ENCODE peak calls at places on chromosomes 7 and 10, in six cellular contexts. U, V, Z, R, X and H are unnamed samples. For H3K36me3, the result is how much of the 10 kb centered on the place peaks cover.

GRCh38 chr10:105875050-105875449 is 1234.0 kb downstream of the SORCS3 start:
- DNase-seq in U (no peak), V (no peak), R (no peak), Z (no peak), X (no peak), H (no peak)

GRCh38 chr10:121734517-121735137 is 136.4 kb upstream of the FGFR2 start:
- DNase-seq in Z (peak), U (no peak), X (peak), R (no peak), V (no peak), H (peak)

GRCh38 chr10:122147731-122148130 is 123.4 kb upstream of the BTBD16 start:
- DNase-seq in U (no peak), V (no peak), Z (no peak), X (no peak), R (no peak), H (no peak)

GRCh38 chr7:34208878-34209621 is 303.7 kb downstream of the BMPER start:
- DNase-seq in U (no peak), R (no peak), V (no peak), X (no peak), Z (no peak), H (no peak)

GRCh38 chr7:50387351-50387750 is 62.8 kb downstream of the FIGNL1 start:
- DNase-seq in Z (no peak), R (no peak), U (no peak), X (no peak), V (no peak), H (no peak)

GRCh38 chr7:137715101-137715500 is 131.7 kb downstream of the DGKI start:
- DNase-seq in X (no peak), V (peak), Z (no peak), R (no peak), U (no peak), H (no peak)

GRCh38 chr7:91940572-91941341 is at the start of gene AKAP9:
- DNase-seq in Z (peak), U (peak), R (peak), V (peak), X (peak), H (peak)

GRCh38 chr10:126153686-126154628 is 234.3 kb downstream of the ADAM12 start:
- DNase-seq in X (no peak), V (peak), U (no peak), R (peak), Z (no peak), H (no peak)

GRCh38 chr10:123808873-123809272 is 82.7 kb downstream of the CPXM2 start:
- DNase-seq in Z (no peak), V (no peak), R (peak), X (peak), U (no peak), H (peak)

GRCh38 chr7:150450491-150450992 is at the start of gene GIMAP8:
- DNase-seq in V (no peak), Z (no peak), X (no peak), U (no peak), R (no peak), H (peak)

GRCh38 chr7:151796091-151796870 is 80.6 kb downstream of the PRKAG2 start:
- DNase-seq in Z (no peak), U (no peak), X (no peak), V (peak), R (no peak), H (peak)

GRCh38 chr10:31320598-31321211 is 1.7 kb downstream of the ZEB1 start:
- DNase-seq in Z (peak), X (peak), R (peak), U (peak), V (peak), H (no peak)

GRCh38 chr10:127470911-127471310 is 78.2 kb upstream of the NPS start:
- DNase-seq in Z (no peak), U (no peak), R (no peak), X (no peak), V (no peak), H (no peak)

GRCh38 chr10:126844406-126844805 is 60.8 kb upstream of the DOCK1 start:
- DNase-seq in V (no peak), R (peak), X (peak), U (no peak), Z (no peak), H (no peak)

GRCh38 chr10:54064215-54064614 is 736.8 kb downstream of the PCDH15 start:
- DNase-seq in X (no peak), Z (no peak), V (no peak), R (no peak), U (no peak), H (no peak)

DNA sequence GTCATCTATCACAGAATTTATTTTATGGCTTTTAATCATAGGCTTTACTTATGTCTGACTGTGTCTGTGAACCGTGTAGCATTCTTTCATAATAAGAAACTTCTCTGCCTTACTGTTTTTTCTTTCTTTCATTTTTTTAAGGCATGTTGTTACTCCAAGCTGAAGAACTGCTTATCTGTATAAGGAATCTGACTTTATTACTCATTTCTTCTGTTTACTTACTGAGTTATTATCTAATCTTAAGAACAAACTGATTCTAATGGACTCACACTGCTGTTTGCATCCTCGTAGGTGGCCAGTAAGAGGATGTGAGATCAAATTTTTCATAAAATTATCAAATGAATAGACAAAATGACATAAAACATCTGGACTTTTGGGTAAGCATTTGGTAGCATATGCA is 54.7 kb upstream of the DNAJC1 start:
- DNase-seq in R (no peak), U (no peak), Z (no peak), X (peak), V (no peak), H (no peak)
- H2AK5ac ChIP-seq in R (no peak), U (no peak), Z (no peak), X (no peak), V (no peak), H (no peak)

GRCh38 chr7:43637114-43637806 is 54.4 kb downstream of the STK17A start:
- DNase-seq in Z (no peak), U (no peak), V (peak), X (peak), R (no peak), H (no peak)
- H3K36me3 ChIP-seq in Z (under half), U (half or more), V (under half), X (under half), R (under half), H (under half)

GRCh38 chr10:90813592-90814365 is 44.1 kb downstream of the HTR7 start:
- DNase-seq in U (no peak), V (no peak), Z (no peak), X (no peak), R (peak), H (no peak)
- H2AK5ac ChIP-seq in U (no peak), V (no peak), Z (peak), X (no peak), R (peak), H (no peak)

DNA sequence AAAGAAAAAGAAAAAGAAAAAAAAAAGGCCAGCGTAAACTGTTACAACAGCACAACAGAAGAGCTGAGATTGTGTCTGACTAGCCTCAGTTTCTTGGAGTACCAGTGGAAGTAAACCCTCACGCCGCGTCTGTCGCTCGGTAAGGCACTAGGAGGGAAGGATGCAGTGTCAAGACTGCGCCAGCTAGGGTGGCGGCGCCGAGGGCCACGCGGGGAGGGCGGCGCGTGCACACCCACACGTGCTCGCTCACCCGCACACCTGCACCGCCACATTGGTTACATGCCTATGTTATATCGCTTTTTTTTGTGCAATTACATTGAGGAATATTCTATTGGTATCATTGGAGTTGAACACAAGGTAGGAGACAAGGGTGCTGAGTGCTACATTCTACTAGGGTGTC is 48.2 kb downstream of the CLEC2L start:
- DNase-seq in R (no peak), X (no peak), Z (no peak), U (no peak), V (no peak), H (no peak)
- H3K36me3 ChIP-seq in R (under half), X (half or more), Z (under half), U (half or more), V (half or more), H (under half)

DNA sequence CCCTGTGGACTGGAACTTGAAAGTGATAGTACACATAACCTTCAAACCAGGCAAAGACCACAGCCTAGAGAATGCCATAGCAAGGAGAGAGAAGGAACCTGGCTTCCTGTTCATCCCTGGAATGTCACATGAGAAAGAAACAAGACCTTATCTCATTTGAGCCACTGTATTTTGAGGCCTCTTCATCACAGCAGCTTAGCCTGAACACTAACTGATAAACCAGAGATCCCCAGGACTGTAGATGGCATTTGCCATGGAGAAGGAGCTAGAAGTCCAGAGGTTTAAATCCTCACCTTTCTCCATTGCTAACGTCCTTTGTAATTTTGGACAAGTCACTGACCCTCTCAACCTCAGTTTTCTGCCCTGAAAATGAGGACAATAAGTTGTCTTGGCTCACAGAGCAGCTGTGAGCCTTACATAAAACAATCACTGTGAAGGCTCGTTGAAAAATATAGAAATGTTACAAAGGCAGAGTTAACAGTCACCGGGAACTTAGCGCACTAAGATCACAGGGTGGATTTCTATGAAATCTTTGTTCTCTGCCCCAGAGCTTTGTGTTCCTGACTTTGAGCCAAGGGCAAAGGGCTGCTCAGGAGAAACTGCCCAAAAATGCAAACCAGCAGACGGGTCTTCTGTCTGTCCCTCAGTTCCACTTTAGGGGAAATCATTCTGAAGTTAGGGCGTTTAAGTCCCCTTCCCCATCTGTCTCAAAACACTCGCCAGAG is 197.0 kb downstream of the USP6NL start:
- DNase-seq in U (no peak), V (no peak), X (no peak), Z (no peak), R (peak), H (no peak)
- H2AK5ac ChIP-seq in U (no peak), V (no peak), X (no peak), Z (no peak), R (no peak), H (no peak)

DNA sequence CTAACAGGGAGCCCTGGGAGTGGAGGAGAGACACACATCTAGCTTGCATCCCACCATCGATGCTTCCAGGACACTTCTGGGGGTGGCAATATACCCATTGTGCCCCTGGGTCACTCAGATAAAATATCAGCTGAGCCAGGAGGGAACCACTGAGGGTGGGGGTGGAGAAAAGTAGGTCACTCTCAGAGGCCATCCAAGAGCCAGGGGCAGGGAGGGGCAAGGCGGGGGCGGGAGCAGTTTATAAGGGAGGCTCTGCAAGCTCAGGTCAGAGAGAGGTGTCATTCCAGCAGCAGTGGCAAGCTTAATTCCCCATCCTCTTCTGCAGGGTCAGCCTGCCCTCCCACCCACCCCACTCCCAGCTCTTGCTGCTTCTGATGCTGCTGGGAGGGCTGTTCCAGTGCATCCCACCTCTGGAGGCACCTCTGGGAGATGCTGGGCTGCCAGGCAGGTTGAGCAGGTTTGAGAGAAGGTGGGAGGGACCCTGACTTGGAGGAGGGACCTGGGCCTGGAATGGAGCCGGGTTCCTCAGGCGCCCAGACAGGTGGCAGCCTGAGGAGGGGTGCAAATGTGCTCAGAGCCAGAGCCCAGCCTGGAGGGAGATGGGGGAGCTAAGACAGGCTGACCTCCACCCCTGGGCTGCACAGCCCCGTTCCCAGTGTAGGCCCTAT is 20.1 kb upstream of the TLX1 start:
- DNase-seq in Z (no peak), R (no peak), X (no peak), V (no peak), U (no peak), H (peak)
- H3K36me3 ChIP-seq in Z (under half), R (under half), X (under half), V (under half), U (under half), H (under half)

GRCh38 chr10:99850767-99851127 is 68.3 kb downstream of the ABCC2 start:
- DNase-seq in Z (no peak), R (no peak), U (no peak), V (no peak), X (no peak), H (no peak)
- H2AK5ac ChIP-seq in Z (peak), R (no peak), U (no peak), V (peak), X (no peak), H (no peak)

DNA sequence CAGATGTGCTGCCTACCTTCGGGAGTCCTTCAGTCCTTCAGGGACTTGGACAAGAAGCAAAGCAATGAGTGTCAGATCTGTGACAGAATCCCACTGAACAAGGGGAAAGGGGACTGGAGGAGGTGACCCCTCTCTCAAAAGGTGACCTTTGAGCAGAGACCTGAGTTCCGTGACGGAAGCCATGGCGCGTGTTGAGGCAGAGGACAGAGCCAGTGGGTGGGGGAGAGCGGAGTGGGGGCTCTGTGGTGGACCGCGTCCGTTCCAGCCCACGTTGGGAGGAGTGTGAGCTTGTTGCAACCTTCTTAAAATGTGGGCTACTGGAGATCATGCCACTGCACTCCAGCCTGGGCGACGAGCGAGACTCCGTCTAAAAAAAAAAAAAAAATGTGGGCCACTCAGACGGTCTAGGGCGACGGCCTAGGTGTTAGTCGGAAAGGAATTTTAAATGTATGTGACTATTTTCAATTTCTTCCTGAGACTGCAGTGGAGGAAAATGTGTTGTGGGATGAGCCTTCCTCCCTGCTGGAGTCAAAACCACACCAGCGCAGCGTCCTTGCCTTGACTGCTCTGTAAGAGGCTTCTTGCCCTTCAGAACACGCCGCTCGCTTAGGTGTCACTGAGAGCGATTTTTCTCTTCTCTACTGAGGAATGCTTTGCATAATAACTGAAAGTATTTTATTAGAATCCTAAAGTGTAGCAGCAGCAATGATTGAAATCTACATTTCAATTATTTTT is 272.7 kb downstream of the CELF2 start:
- DNase-seq in R (no peak), V (no peak), U (no peak), Z (peak), X (no peak), H (no peak)
- H3K36me3 ChIP-seq in R (under half), V (under half), U (under half), Z (under half), X (under half), H (under half)

GRCh38 chr7:3193721-3194120 is 107.3 kb upstream of the SDK1 start:
- DNase-seq in U (no peak), R (no peak), X (no peak), Z (no peak), V (no peak), H (no peak)
- H2AK5ac ChIP-seq in U (no peak), R (no peak), X (peak), Z (peak), V (peak), H (no peak)